ENCODE peak calls at places on chromosomes 6 and 20, in five cellular contexts. One of them, this sample, is unnamed.

GRCh38 chr6:166484863-166485262 is 101.6 kb downstream of the RAMACL start:
- DNase-seq in heart left ventricle: no peak
- DNase-seq in astrocyte: no peak
- DNase-seq in hepatocyte: no peak
- DNase-seq in right cardiac atrium: no peak
- DNase-seq in this sample: no peak

GRCh38 chr6:168158280-168158979 is 79.4 kb upstream of the FRMD1 start:
- DNase-seq in heart left ventricle: no peak
- DNase-seq in astrocyte: no peak
- DNase-seq in hepatocyte: no peak
- DNase-seq in right cardiac atrium: no peak
- DNase-seq in this sample: no peak

GRCh38 chr20:32188376-32189122 is 19.0 kb downstream of the PLAGL2 start:
- DNase-seq in heart left ventricle: no peak
- DNase-seq in astrocyte: no peak
- DNase-seq in hepatocyte: no peak
- DNase-seq in right cardiac atrium: no peak
- DNase-seq in this sample: no peak

GRCh38 chr20:24701027-24701426 is 231.6 kb downstream of the SYNDIG1 start:
- DNase-seq in heart left ventricle: no peak
- DNase-seq in astrocyte: no peak
- DNase-seq in hepatocyte: no peak
- DNase-seq in right cardiac atrium: no peak
- DNase-seq in this sample: no peak

GRCh38 chr6:141653590-141653989 is 479.1 kb upstream of the GJE1 start:
- DNase-seq in heart left ventricle: no peak
- DNase-seq in astrocyte: no peak
- DNase-seq in hepatocyte: peak; percentile 8
- DNase-seq in right cardiac atrium: no peak
- DNase-seq in this sample: no peak

GRCh38 chr20:62606551-62607201 is 35.6 kb upstream of the SLCO4A1 start:
- DNase-seq in heart left ventricle: peak; percentile 88
- DNase-seq in astrocyte: no peak
- DNase-seq in hepatocyte: no peak
- DNase-seq in right cardiac atrium: peak; percentile 84
- DNase-seq in this sample: no peak

GRCh38 chr20:48025661-48026060 is 240.4 kb upstream of the SULF2 start:
- DNase-seq in heart left ventricle: no peak
- DNase-seq in astrocyte: peak; percentile 89
- DNase-seq in hepatocyte: no peak
- DNase-seq in right cardiac atrium: no peak
- DNase-seq in this sample: no peak

GRCh38 chr20:61629361-61630239 is 377.5 kb downstream of the CDH4 start:
- DNase-seq in heart left ventricle: peak; percentile 35
- DNase-seq in astrocyte: no peak
- DNase-seq in hepatocyte: no peak
- DNase-seq in right cardiac atrium: no peak
- DNase-seq in this sample: no peak

GRCh38 chr6:47924001-47924400 is 142.2 kb downstream of the OPN5 start:
- DNase-seq in heart left ventricle: no peak
- DNase-seq in astrocyte: no peak
- DNase-seq in hepatocyte: no peak
- DNase-seq in right cardiac atrium: no peak
- DNase-seq in this sample: no peak

GRCh38 chr6:52361347-52361944 is 505 bp upstream of the PAQR8 start:
- DNase-seq in heart left ventricle: no peak
- DNase-seq in astrocyte: peak; percentile 14
- DNase-seq in hepatocyte: peak; percentile 32
- DNase-seq in right cardiac atrium: peak; percentile 67
- DNase-seq in this sample: peak; percentile 7

GRCh38 chr20:23187759-23188158 is 101.6 kb upstream of the CD93 start:
- DNase-seq in heart left ventricle: no peak
- DNase-seq in astrocyte: no peak
- DNase-seq in hepatocyte: no peak
- DNase-seq in right cardiac atrium: peak; percentile 61
- DNase-seq in this sample: no peak
- H3K4me3 ChIP-seq in heart left ventricle: no peak overlapping the region
- H3K4me3 ChIP-seq in astrocyte: no peak overlapping the region
- H3K4me3 ChIP-seq in hepatocyte: no peak overlapping the region
- H3K4me3 ChIP-seq in right cardiac atrium: no peak overlapping the region
- H3K4me3 ChIP-seq in this sample: no peak overlapping the region

GRCh38 chr6:13367396-13367795 is 39.1 kb upstream of the TBC1D7 start:
- DNase-seq in heart left ventricle: no peak
- DNase-seq in astrocyte: no peak
- DNase-seq in hepatocyte: no peak
- DNase-seq in right cardiac atrium: no peak
- DNase-seq in this sample: no peak

GRCh38 chr6:13369591-13369990 is 41.3 kb upstream of the TBC1D7 start:
- DNase-seq in heart left ventricle: no peak
- DNase-seq in astrocyte: no peak
- DNase-seq in hepatocyte: no peak
- DNase-seq in right cardiac atrium: no peak
- DNase-seq in this sample: no peak

GRCh38 chr6:13368716-13369115 is 40.4 kb upstream of the TBC1D7 start:
- DNase-seq in heart left ventricle: no peak
- DNase-seq in astrocyte: no peak
- DNase-seq in hepatocyte: no peak
- DNase-seq in right cardiac atrium: no peak
- DNase-seq in this sample: no peak

GRCh38 chr6:13370623-13371022 is 42.3 kb upstream of the TBC1D7 start:
- DNase-seq in heart left ventricle: no peak
- DNase-seq in astrocyte: no peak
- DNase-seq in hepatocyte: no peak
- DNase-seq in right cardiac atrium: no peak
- DNase-seq in this sample: peak; percentile 30

DNA sequence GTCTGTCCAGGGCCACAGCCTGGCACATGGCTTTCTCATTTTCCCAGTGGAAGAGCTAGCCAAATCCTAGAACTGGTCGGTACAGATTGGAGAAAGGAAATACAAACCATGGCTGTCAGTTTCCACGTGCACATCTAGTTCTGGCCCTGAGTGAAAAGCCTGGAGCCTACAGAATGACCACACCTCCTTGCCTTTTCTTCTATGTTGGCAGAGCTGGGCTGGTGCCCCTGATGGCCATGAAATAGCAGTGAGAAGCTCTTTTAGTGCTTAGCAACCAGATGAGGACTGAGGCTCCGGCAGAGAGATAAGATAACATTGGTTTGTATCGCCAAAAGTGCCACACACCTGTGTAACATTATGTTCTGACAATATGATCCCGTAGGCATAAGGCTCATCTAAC is 39.7 kb upstream of the TBC1D7 start:
- DNase-seq in heart left ventricle: no peak
- DNase-seq in astrocyte: no peak
- DNase-seq in hepatocyte: no peak
- DNase-seq in right cardiac atrium: no peak
- DNase-seq in this sample: no peak
- H3K4me1 ChIP-seq in heart left ventricle: peaks cover 68% of the 10 kb centered on the region
- H3K4me1 ChIP-seq in astrocyte: peaks cover 4% of the 10 kb centered on the region
- H3K4me1 ChIP-seq in hepatocyte: no peaks in the 10 kb centered on the region
- H3K4me1 ChIP-seq in right cardiac atrium: peaks cover 14% of the 10 kb centered on the region
- H3K4me1 ChIP-seq in this sample: no peaks in the 10 kb centered on the region

DNA sequence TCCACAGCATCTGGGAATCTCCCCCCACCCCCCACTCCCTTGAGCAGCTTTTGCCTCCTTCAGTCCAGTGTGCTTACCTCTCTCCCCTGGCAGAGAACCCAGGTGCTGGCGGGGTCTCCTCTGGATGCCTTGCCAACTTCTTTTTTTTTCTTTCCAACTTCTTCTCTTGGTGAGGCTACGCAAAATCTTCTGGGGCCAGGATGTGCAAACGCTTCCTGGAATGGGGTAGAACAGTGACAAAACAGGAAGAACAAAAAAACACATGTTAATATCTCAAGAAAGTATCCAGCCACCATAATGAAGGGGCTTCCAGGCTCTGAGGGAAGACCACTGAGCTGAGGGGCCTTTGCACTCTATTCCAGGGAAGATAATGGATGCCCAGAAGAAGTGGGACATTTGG is 53.9 kb upstream of the DDR1 start:
- DNase-seq in heart left ventricle: no peak
- DNase-seq in astrocyte: no peak
- DNase-seq in hepatocyte: no peak
- DNase-seq in right cardiac atrium: no peak
- DNase-seq in this sample: no peak
- H3K4me3 ChIP-seq in heart left ventricle: no peak overlapping the region
- H3K4me3 ChIP-seq in astrocyte: no peak overlapping the region
- H3K4me3 ChIP-seq in hepatocyte: no peak overlapping the region
- H3K4me3 ChIP-seq in right cardiac atrium: no peak overlapping the region
- H3K4me3 ChIP-seq in this sample: no peak overlapping the region

DNA sequence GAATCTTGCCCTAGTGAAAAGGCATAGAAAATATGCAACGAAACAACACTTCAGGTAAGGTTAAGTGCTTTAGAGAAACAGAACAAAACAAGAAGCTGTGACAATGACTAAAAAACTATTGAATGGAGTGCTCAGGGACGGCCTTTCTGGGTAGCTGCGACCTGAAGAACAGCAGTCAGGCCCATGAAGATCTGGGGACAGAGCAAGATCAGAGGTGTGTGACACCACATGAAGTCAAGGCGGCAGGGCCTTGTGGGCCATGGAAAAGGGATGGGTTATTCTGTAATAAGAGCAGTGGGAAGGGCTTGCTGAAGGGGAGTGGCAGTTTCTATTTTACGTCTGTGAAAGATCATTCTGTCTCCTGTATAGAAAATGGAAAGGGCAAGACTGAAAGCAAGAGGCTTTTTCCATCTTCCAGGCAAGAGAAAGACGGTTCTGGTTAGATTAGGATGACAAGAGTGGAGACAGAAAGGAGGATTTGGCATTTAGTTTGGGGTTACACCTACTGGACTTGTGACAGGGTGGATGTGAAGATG is 5.1 kb downstream of the UBE2V1 start:
- DNase-seq in heart left ventricle: no peak
- DNase-seq in astrocyte: no peak
- DNase-seq in hepatocyte: no peak
- DNase-seq in right cardiac atrium: no peak
- DNase-seq in this sample: no peak
- H3K4me1 ChIP-seq in heart left ventricle: peaks cover 83% of the 10 kb centered on the region
- H3K4me1 ChIP-seq in astrocyte: peaks cover 47% of the 10 kb centered on the region
- H3K4me1 ChIP-seq in hepatocyte: peaks cover 48% of the 10 kb centered on the region
- H3K4me1 ChIP-seq in right cardiac atrium: peaks cover 35% of the 10 kb centered on the region
- H3K4me1 ChIP-seq in this sample: peaks cover 72% of the 10 kb centered on the region